ENCODE peak calls at places on chromosomes 13 and 19, in eight cellular contexts. M, V, C, L, N, Z, U and B are unnamed samples.

GRCh38 chr13:61255035-61255796 is 160.4 kb downstream of the PCDH20 start:
- DNase-seq in M (no peak), V (no peak), C (no peak), Z (no peak), N (peak), U (no peak), L (no peak), B (peak)

GRCh38 chr13:62040806-62041205 is 625.2 kb upstream of the PCDH20 start:
- DNase-seq in M (no peak), N (no peak), C (no peak), U (no peak), V (no peak), Z (no peak), L (no peak), B (no peak)

GRCh38 chr19:6579450-6580178 is 11.3 kb downstream of the CD70 start:
- DNase-seq in N (no peak), Z (no peak), M (no peak), V (no peak), L (no peak), C (no peak), U (no peak), B (no peak)

GRCh38 chr13:99407906-99408702 is 93.2 kb upstream of the TM9SF2 start:
- DNase-seq in U (no peak), V (no peak), Z (no peak), M (no peak), N (no peak), C (no peak), L (no peak), B (no peak)

GRCh38 chr19:11115895-11116446 is 26.7 kb downstream of the LDLR start:
- DNase-seq in U (no peak), C (no peak), M (no peak), L (no peak), N (no peak), V (no peak), Z (no peak), B (no peak)

GRCh38 chr19:44642375-44642774 is 1.3 kb upstream of the PVR start:
- DNase-seq in C (no peak), M (no peak), U (no peak), V (no peak), L (no peak), N (no peak), Z (no peak), B (no peak)

GRCh38 chr19:10808937-10809655 is 26.9 kb downstream of the TMED1 start:
- DNase-seq in L (no peak), U (peak), V (no peak), Z (peak), C (no peak), M (no peak), N (peak), B (no peak)

GRCh38 chr13:110415669-110416068 is 108.6 kb downstream of the COL4A2 start:
- DNase-seq in M (no peak), V (no peak), N (no peak), Z (no peak), L (no peak), U (no peak), C (no peak), B (no peak)

GRCh38 chr19:14413355-14413754 is 5.8 kb downstream of the DDX39A start:
- DNase-seq in N (no peak), M (no peak), L (no peak), V (no peak), C (no peak), U (no peak), Z (no peak), B (no peak)